ENCODE peak calls at places on chromosomes 11 and 22, in five cellular contexts. One of them, this sample, is unnamed.
A peak's percentile ranks its signal among the peaks of the same experiment; 100 is the strongest.

GRCh38 chr11:614091-614582 is 1.6 kb downstream of the IRF7 start:
- DNase-seq in KBM-7: no peak
- DNase-seq in NCI-H1436: no peak
- DNase-seq in activated T-helper 1 cell treated with anti-CD3 and anti-CD28 coated beads, Interleukin-12 subunit alpha, Interleukin-12 subunit beta, Interleukin-2, Interleukin-4 antibody, amounts not matched to agents 30 ng/mL and 10 ng/mL and 1 ng/mL, durations not matched to agents 14 hours and 24 hours and 36 hours: no peak
- DNase-seq in NCI-H2227 treated with DMSO at 0.1 percent for 48 hours: no peak
- DNase-seq in this sample: no peak

GRCh38 chr11:121983901-121984300 is 132.1 kb downstream of the BLID start:
- DNase-seq in KBM-7: no peak
- DNase-seq in NCI-H1436: no peak
- DNase-seq in activated T-helper 1 cell treated with anti-CD3 and anti-CD28 coated beads, Interleukin-12 subunit alpha, Interleukin-12 subunit beta, Interleukin-2, Interleukin-4 antibody, amounts not matched to agents 30 ng/mL and 10 ng/mL and 1 ng/mL, durations not matched to agents 14 hours and 24 hours and 36 hours: no peak
- DNase-seq in NCI-H2227 treated with DMSO at 0.1 percent for 48 hours: no peak
- DNase-seq in this sample: no peak

GRCh38 chr11:120612363-120613263 is 101.1 kb downstream of the GRIK4 start:
- DNase-seq in KBM-7: no peak
- DNase-seq in NCI-H1436: no peak
- DNase-seq in activated T-helper 1 cell treated with anti-CD3 and anti-CD28 coated beads, Interleukin-12 subunit alpha, Interleukin-12 subunit beta, Interleukin-2, Interleukin-4 antibody, amounts not matched to agents 30 ng/mL and 10 ng/mL and 1 ng/mL, durations not matched to agents 14 hours and 24 hours and 36 hours: no peak
- DNase-seq in NCI-H2227 treated with DMSO at 0.1 percent for 48 hours: no peak
- DNase-seq in this sample: no peak

GRCh38 chr11:72589802-72590761 is 84.1 kb downstream of the PDE2A start:
- DNase-seq in KBM-7: peak; percentile 67
- DNase-seq in NCI-H1436: no peak
- DNase-seq in activated T-helper 1 cell treated with anti-CD3 and anti-CD28 coated beads, Interleukin-12 subunit alpha, Interleukin-12 subunit beta, Interleukin-2, Interleukin-4 antibody, amounts not matched to agents 30 ng/mL and 10 ng/mL and 1 ng/mL, durations not matched to agents 14 hours and 24 hours and 36 hours: peak; percentile 34
- DNase-seq in NCI-H2227 treated with DMSO at 0.1 percent for 48 hours: no peak
- DNase-seq in this sample: peak; percentile 55

GRCh38 chr11:198236-198806 is 5.4 kb downstream of the SCGB1C1 start:
- DNase-seq in KBM-7: no peak
- DNase-seq in NCI-H1436: no peak
- DNase-seq in activated T-helper 1 cell treated with anti-CD3 and anti-CD28 coated beads, Interleukin-12 subunit alpha, Interleukin-12 subunit beta, Interleukin-2, Interleukin-4 antibody, amounts not matched to agents 30 ng/mL and 10 ng/mL and 1 ng/mL, durations not matched to agents 14 hours and 24 hours and 36 hours: no peak
- DNase-seq in NCI-H2227 treated with DMSO at 0.1 percent for 48 hours: no peak
- DNase-seq in this sample: no peak

GRCh38 chr22:27456696-27457503 is 344.7 kb downstream of the MN1 start:
- DNase-seq in KBM-7: no peak
- DNase-seq in NCI-H1436: no peak
- DNase-seq in activated T-helper 1 cell treated with anti-CD3 and anti-CD28 coated beads, Interleukin-12 subunit alpha, Interleukin-12 subunit beta, Interleukin-2, Interleukin-4 antibody, amounts not matched to agents 30 ng/mL and 10 ng/mL and 1 ng/mL, durations not matched to agents 14 hours and 24 hours and 36 hours: no peak
- DNase-seq in NCI-H2227 treated with DMSO at 0.1 percent for 48 hours: no peak
- DNase-seq in this sample: no peak

GRCh38 chr22:44045171-44045570 is 21.1 kb downstream of the PARVB start:
- DNase-seq in KBM-7: no peak
- DNase-seq in NCI-H1436: no peak
- DNase-seq in activated T-helper 1 cell treated with anti-CD3 and anti-CD28 coated beads, Interleukin-12 subunit alpha, Interleukin-12 subunit beta, Interleukin-2, Interleukin-4 antibody, amounts not matched to agents 30 ng/mL and 10 ng/mL and 1 ng/mL, durations not matched to agents 14 hours and 24 hours and 36 hours: no peak
- DNase-seq in NCI-H2227 treated with DMSO at 0.1 percent for 48 hours: no peak
- DNase-seq in this sample: no peak

GRCh38 chr11:7168741-7168990 is 79.9 kb downstream of the RBMXL2 start:
- DNase-seq in KBM-7: no peak
- DNase-seq in NCI-H1436: no peak
- DNase-seq in activated T-helper 1 cell treated with anti-CD3 and anti-CD28 coated beads, Interleukin-12 subunit alpha, Interleukin-12 subunit beta, Interleukin-2, Interleukin-4 antibody, amounts not matched to agents 30 ng/mL and 10 ng/mL and 1 ng/mL, durations not matched to agents 14 hours and 24 hours and 36 hours: no peak
- DNase-seq in NCI-H2227 treated with DMSO at 0.1 percent for 48 hours: no peak
- DNase-seq in this sample: no peak

GRCh38 chr11:61297741-61298140 is 2.6 kb upstream of the VWCE start:
- DNase-seq in KBM-7: peak; percentile 91
- DNase-seq in NCI-H1436: no peak
- DNase-seq in activated T-helper 1 cell treated with anti-CD3 and anti-CD28 coated beads, Interleukin-12 subunit alpha, Interleukin-12 subunit beta, Interleukin-2, Interleukin-4 antibody, amounts not matched to agents 30 ng/mL and 10 ng/mL and 1 ng/mL, durations not matched to agents 14 hours and 24 hours and 36 hours: no peak
- DNase-seq in NCI-H2227 treated with DMSO at 0.1 percent for 48 hours: no peak
- DNase-seq in this sample: no peak

GRCh38 chr11:65113361-65113756 is 1.7 kb downstream of the TM7SF2 start:
- DNase-seq in KBM-7: no peak
- DNase-seq in NCI-H1436: no peak
- DNase-seq in activated T-helper 1 cell treated with anti-CD3 and anti-CD28 coated beads, Interleukin-12 subunit alpha, Interleukin-12 subunit beta, Interleukin-2, Interleukin-4 antibody, amounts not matched to agents 30 ng/mL and 10 ng/mL and 1 ng/mL, durations not matched to agents 14 hours and 24 hours and 36 hours: no peak
- DNase-seq in NCI-H2227 treated with DMSO at 0.1 percent for 48 hours: no peak
- DNase-seq in this sample: no peak

GRCh38 chr22:17257091-17257490 is 37.9 kb upstream of the ADA2 start:
- DNase-seq in KBM-7: no peak
- DNase-seq in NCI-H1436: no peak
- DNase-seq in activated T-helper 1 cell treated with anti-CD3 and anti-CD28 coated beads, Interleukin-12 subunit alpha, Interleukin-12 subunit beta, Interleukin-2, Interleukin-4 antibody, amounts not matched to agents 30 ng/mL and 10 ng/mL and 1 ng/mL, durations not matched to agents 14 hours and 24 hours and 36 hours: no peak
- DNase-seq in NCI-H2227 treated with DMSO at 0.1 percent for 48 hours: no peak
- DNase-seq in this sample: no peak

GRCh38 chr11:60345489-60345888 is 18.4 kb downstream of the MS4A6E start:
- DNase-seq in KBM-7: peak; percentile 50
- DNase-seq in NCI-H1436: peak; percentile 28
- DNase-seq in activated T-helper 1 cell treated with anti-CD3 and anti-CD28 coated beads, Interleukin-12 subunit alpha, Interleukin-12 subunit beta, Interleukin-2, Interleukin-4 antibody, amounts not matched to agents 30 ng/mL and 10 ng/mL and 1 ng/mL, durations not matched to agents 14 hours and 24 hours and 36 hours: no peak
- DNase-seq in NCI-H2227 treated with DMSO at 0.1 percent for 48 hours: no peak
- DNase-seq in this sample: peak; percentile 20

GRCh38 chr11:57340228-57340627 is 2.1 kb downstream of the P2RX3 start:
- DNase-seq in KBM-7: peak; percentile 56
- DNase-seq in NCI-H1436: peak; percentile 75
- DNase-seq in activated T-helper 1 cell treated with anti-CD3 and anti-CD28 coated beads, Interleukin-12 subunit alpha, Interleukin-12 subunit beta, Interleukin-2, Interleukin-4 antibody, amounts not matched to agents 30 ng/mL and 10 ng/mL and 1 ng/mL, durations not matched to agents 14 hours and 24 hours and 36 hours: no peak
- DNase-seq in NCI-H2227 treated with DMSO at 0.1 percent for 48 hours: peak; percentile 72
- DNase-seq in this sample: peak; percentile 39

GRCh38 chr11:47971501-47971900 is 8.9 kb upstream of the PTPRJ start:
- DNase-seq in KBM-7: no peak
- DNase-seq in NCI-H1436: no peak
- DNase-seq in activated T-helper 1 cell treated with anti-CD3 and anti-CD28 coated beads, Interleukin-12 subunit alpha, Interleukin-12 subunit beta, Interleukin-2, Interleukin-4 antibody, amounts not matched to agents 30 ng/mL and 10 ng/mL and 1 ng/mL, durations not matched to agents 14 hours and 24 hours and 36 hours: no peak
- DNase-seq in NCI-H2227 treated with DMSO at 0.1 percent for 48 hours: peak; percentile 51
- DNase-seq in this sample: no peak

GRCh38 chr11:71358122-71358728 is 90.0 kb downstream of the DHCR7 start:
- DNase-seq in KBM-7: no peak
- DNase-seq in NCI-H1436: no peak
- DNase-seq in activated T-helper 1 cell treated with anti-CD3 and anti-CD28 coated beads, Interleukin-12 subunit alpha, Interleukin-12 subunit beta, Interleukin-2, Interleukin-4 antibody, amounts not matched to agents 30 ng/mL and 10 ng/mL and 1 ng/mL, durations not matched to agents 14 hours and 24 hours and 36 hours: no peak
- DNase-seq in NCI-H2227 treated with DMSO at 0.1 percent for 48 hours: no peak
- DNase-seq in this sample: no peak

GRCh38 chr11:79845002-79845709 is 404.3 kb upstream of the TENM4 start:
- DNase-seq in KBM-7: no peak
- DNase-seq in NCI-H1436: no peak
- DNase-seq in activated T-helper 1 cell treated with anti-CD3 and anti-CD28 coated beads, Interleukin-12 subunit alpha, Interleukin-12 subunit beta, Interleukin-2, Interleukin-4 antibody, amounts not matched to agents 30 ng/mL and 10 ng/mL and 1 ng/mL, durations not matched to agents 14 hours and 24 hours and 36 hours: no peak
- DNase-seq in NCI-H2227 treated with DMSO at 0.1 percent for 48 hours: no peak
- DNase-seq in this sample: no peak

GRCh38 chr22:23086263-23086662 is 15.9 kb downstream of the GNAZ start:
- DNase-seq in KBM-7: no peak
- DNase-seq in NCI-H1436: no peak
- DNase-seq in activated T-helper 1 cell treated with anti-CD3 and anti-CD28 coated beads, Interleukin-12 subunit alpha, Interleukin-12 subunit beta, Interleukin-2, Interleukin-4 antibody, amounts not matched to agents 30 ng/mL and 10 ng/mL and 1 ng/mL, durations not matched to agents 14 hours and 24 hours and 36 hours: no peak
- DNase-seq in NCI-H2227 treated with DMSO at 0.1 percent for 48 hours: no peak
- DNase-seq in this sample: no peak

GRCh38 chr11:119789766-119790407 is 60.9 kb upstream of the NECTIN1 start:
- DNase-seq in KBM-7: no peak
- DNase-seq in NCI-H1436: no peak
- DNase-seq in activated T-helper 1 cell treated with anti-CD3 and anti-CD28 coated beads, Interleukin-12 subunit alpha, Interleukin-12 subunit beta, Interleukin-2, Interleukin-4 antibody, amounts not matched to agents 30 ng/mL and 10 ng/mL and 1 ng/mL, durations not matched to agents 14 hours and 24 hours and 36 hours: no peak
- DNase-seq in NCI-H2227 treated with DMSO at 0.1 percent for 48 hours: no peak
- DNase-seq in this sample: no peak

GRCh38 chr11:75199412-75199955 is 41.1 kb upstream of the TPBGL start:
- DNase-seq in KBM-7: no peak
- DNase-seq in NCI-H1436: no peak
- DNase-seq in activated T-helper 1 cell treated with anti-CD3 and anti-CD28 coated beads, Interleukin-12 subunit alpha, Interleukin-12 subunit beta, Interleukin-2, Interleukin-4 antibody, amounts not matched to agents 30 ng/mL and 10 ng/mL and 1 ng/mL, durations not matched to agents 14 hours and 24 hours and 36 hours: no peak
- DNase-seq in NCI-H2227 treated with DMSO at 0.1 percent for 48 hours: no peak
- DNase-seq in this sample: no peak

GRCh38 chr11:118217575-118217974 is 7.2 kb downstream of the JAML start:
- DNase-seq in KBM-7: no peak
- DNase-seq in NCI-H1436: no peak
- DNase-seq in activated T-helper 1 cell treated with anti-CD3 and anti-CD28 coated beads, Interleukin-12 subunit alpha, Interleukin-12 subunit beta, Interleukin-2, Interleukin-4 antibody, amounts not matched to agents 30 ng/mL and 10 ng/mL and 1 ng/mL, durations not matched to agents 14 hours and 24 hours and 36 hours: no peak
- DNase-seq in NCI-H2227 treated with DMSO at 0.1 percent for 48 hours: no peak
- DNase-seq in this sample: no peak

GRCh38 chr11:76761959-76762358 is 21.2 kb upstream of the TSKU start:
- DNase-seq in KBM-7: no peak
- DNase-seq in NCI-H1436: no peak
- DNase-seq in activated T-helper 1 cell treated with anti-CD3 and anti-CD28 coated beads, Interleukin-12 subunit alpha, Interleukin-12 subunit beta, Interleukin-2, Interleukin-4 antibody, amounts not matched to agents 30 ng/mL and 10 ng/mL and 1 ng/mL, durations not matched to agents 14 hours and 24 hours and 36 hours: no peak
- DNase-seq in NCI-H2227 treated with DMSO at 0.1 percent for 48 hours: no peak
- DNase-seq in this sample: no peak

GRCh38 chr11:13315517-13316432 is 38.2 kb downstream of the BMAL1 start:
- DNase-seq in KBM-7: no peak
- DNase-seq in NCI-H1436: no peak
- DNase-seq in activated T-helper 1 cell treated with anti-CD3 and anti-CD28 coated beads, Interleukin-12 subunit alpha, Interleukin-12 subunit beta, Interleukin-2, Interleukin-4 antibody, amounts not matched to agents 30 ng/mL and 10 ng/mL and 1 ng/mL, durations not matched to agents 14 hours and 24 hours and 36 hours: no peak
- DNase-seq in NCI-H2227 treated with DMSO at 0.1 percent for 48 hours: no peak
- DNase-seq in this sample: no peak

GRCh38 chr11:111414267-111414931 is 35.3 kb upstream of the POU2AF1 start:
- DNase-seq in KBM-7: no peak
- DNase-seq in NCI-H1436: no peak
- DNase-seq in activated T-helper 1 cell treated with anti-CD3 and anti-CD28 coated beads, Interleukin-12 subunit alpha, Interleukin-12 subunit beta, Interleukin-2, Interleukin-4 antibody, amounts not matched to agents 30 ng/mL and 10 ng/mL and 1 ng/mL, durations not matched to agents 14 hours and 24 hours and 36 hours: no peak
- DNase-seq in NCI-H2227 treated with DMSO at 0.1 percent for 48 hours: no peak
- DNase-seq in this sample: no peak

GRCh38 chr22:50553310-50553709 is 7.6 kb downstream of the KLHDC7B start:
- DNase-seq in KBM-7: no peak
- DNase-seq in NCI-H1436: no peak
- DNase-seq in activated T-helper 1 cell treated with anti-CD3 and anti-CD28 coated beads, Interleukin-12 subunit alpha, Interleukin-12 subunit beta, Interleukin-2, Interleukin-4 antibody, amounts not matched to agents 30 ng/mL and 10 ng/mL and 1 ng/mL, durations not matched to agents 14 hours and 24 hours and 36 hours: no peak
- DNase-seq in NCI-H2227 treated with DMSO at 0.1 percent for 48 hours: no peak
- DNase-seq in this sample: no peak

GRCh38 chr11:33017478-33017877 is 1.8 kb downstream of the DEPDC7 start:
- DNase-seq in KBM-7: no peak
- DNase-seq in NCI-H1436: no peak
- DNase-seq in activated T-helper 1 cell treated with anti-CD3 and anti-CD28 coated beads, Interleukin-12 subunit alpha, Interleukin-12 subunit beta, Interleukin-2, Interleukin-4 antibody, amounts not matched to agents 30 ng/mL and 10 ng/mL and 1 ng/mL, durations not matched to agents 14 hours and 24 hours and 36 hours: no peak
- DNase-seq in NCI-H2227 treated with DMSO at 0.1 percent for 48 hours: no peak
- DNase-seq in this sample: no peak

GRCh38 chr11:122981388-122982264 is at the start of gene BSX:
- DNase-seq in KBM-7: peak; percentile 63
- DNase-seq in NCI-H1436: no peak
- DNase-seq in activated T-helper 1 cell treated with anti-CD3 and anti-CD28 coated beads, Interleukin-12 subunit alpha, Interleukin-12 subunit beta, Interleukin-2, Interleukin-4 antibody, amounts not matched to agents 30 ng/mL and 10 ng/mL and 1 ng/mL, durations not matched to agents 14 hours and 24 hours and 36 hours: peak; percentile 21
- DNase-seq in NCI-H2227 treated with DMSO at 0.1 percent for 48 hours: peak; percentile 63
- DNase-seq in this sample: peak; percentile 73

GRCh38 chr11:101441747-101442146 is 142.1 kb downstream of the TRPC6 start:
- DNase-seq in KBM-7: no peak
- DNase-seq in NCI-H1436: no peak
- DNase-seq in activated T-helper 1 cell treated with anti-CD3 and anti-CD28 coated beads, Interleukin-12 subunit alpha, Interleukin-12 subunit beta, Interleukin-2, Interleukin-4 antibody, amounts not matched to agents 30 ng/mL and 10 ng/mL and 1 ng/mL, durations not matched to agents 14 hours and 24 hours and 36 hours: no peak
- DNase-seq in NCI-H2227 treated with DMSO at 0.1 percent for 48 hours: no peak
- DNase-seq in this sample: no peak

GRCh38 chr11:117221775-117222517 is 9.9 kb downstream of the PCSK7 start:
- DNase-seq in KBM-7: no peak
- DNase-seq in NCI-H1436: peak; percentile 41
- DNase-seq in activated T-helper 1 cell treated with anti-CD3 and anti-CD28 coated beads, Interleukin-12 subunit alpha, Interleukin-12 subunit beta, Interleukin-2, Interleukin-4 antibody, amounts not matched to agents 30 ng/mL and 10 ng/mL and 1 ng/mL, durations not matched to agents 14 hours and 24 hours and 36 hours: no peak
- DNase-seq in NCI-H2227 treated with DMSO at 0.1 percent for 48 hours: no peak
- DNase-seq in this sample: no peak